ENCODE peak calls at places on chromosomes 4 and X, in seven cellular contexts. S is HepG2, X is SK-N-SH, U is GM12891, C is GM12878, V is K562, R is H1. J is an unnamed sample.

GRCh38 chrX:154727418-154728323 is 23.2 kb downstream of the GAB3 start:
- DNase-seq in S (no peak), X (no peak), U (no peak), C (no peak), V (no peak), R (no peak), J (no peak)

GRCh38 chr4:18935956-18936355 is 914.4 kb upstream of the LCORL start:
- DNase-seq in S (no peak), X (no peak), U (no peak), C (no peak), V (no peak), R (no peak), J (no peak)

GRCh38 chrX:149715468-149715867 is 3.6 kb downstream of the MAGEA11 start:
- DNase-seq in S (no peak), X (no peak), U (no peak), C (peak; percentile 13), V (no peak), R (no peak), J (no peak)

GRCh38 chr4:17680985-17681920 is 66.8 kb downstream of the MED28 start:
- DNase-seq in S (no peak), X (no peak), U (no peak), C (no peak), V (no peak), R (no peak), J (no peak)

GRCh38 chrX:102651242-102651967 is at the start of gene GPRASP1:
- DNase-seq in S (no peak), X (peak; percentile 72), U (peak; percentile 7), C (no peak), V (no peak), R (no peak), J (no peak)

GRCh38 chr4:89482248-89482647 is 174.6 kb upstream of the GPRIN3 start:
- DNase-seq in S (peak; percentile 35), X (peak; percentile 61), U (no peak), C (no peak), V (peak; percentile 12), R (no peak), J (no peak)

GRCh38 chrX:140292961-140293360 is 211.9 kb downstream of the SOX3 start:
- DNase-seq in S (no peak), X (no peak), U (no peak), C (no peak), V (no peak), R (no peak), J (no peak)

GRCh38 chr4:40845136-40845910 is 95.6 kb downstream of the NSUN7 start:
- DNase-seq in S (no peak), X (no peak), U (no peak), C (no peak), V (no peak), R (no peak), J (no peak)

GRCh38 chrX:24245201-24245600 is 68.7 kb downstream of the SUPT20HL2 start:
- DNase-seq in S (no peak), X (no peak), U (no peak), C (no peak), V (no peak), R (no peak), J (no peak)

GRCh38 chr4:60822986-60823385 is 377.1 kb upstream of the ADGRL3 start:
- DNase-seq in S (no peak), X (no peak), U (no peak), C (no peak), V (no peak), R (no peak), J (no peak)
- TF ChIP-seq TAF1 in S (no peak), X (no peak), U (no peak), C (no peak), V (no peak), R (no peak), J (no peak)

GRCh38 chr4:74316397-74316796 is 8.1 kb downstream of the EPGN start:
- DNase-seq in S (no peak), X (no peak), U (no peak), C (no peak), V (no peak), R (no peak), J (no peak)

GRCh38 chr4:74318270-74318669 is 10.0 kb downstream of the EPGN start:
- DNase-seq in S (no peak), X (no peak), U (no peak), C (no peak), V (no peak), R (no peak), J (no peak)

GRCh38 chr4:74314944-74315343 is 6.7 kb downstream of the EPGN start:
- DNase-seq in S (no peak), X (no peak), U (no peak), C (no peak), V (no peak), R (no peak), J (no peak)

GRCh38 chr4:74319506-74319905 is 11.2 kb downstream of the EPGN start:
- DNase-seq in S (no peak), X (no peak), U (no peak), C (no peak), V (no peak), R (no peak), J (no peak)

GRCh38 chr4:74317616-74318256 is 9.5 kb downstream of the EPGN start:
- DNase-seq in S (no peak), X (no peak), U (no peak), C (no peak), V (no peak), R (no peak), J (no peak)
- TF ChIP-seq TAF1 in S (no peak), X (no peak), U (no peak), C (no peak), V (no peak), R (no peak), J (no peak)

GRCh38 chr4:110515676-110516075 is 39.7 kb downstream of the ENPEP start:
- DNase-seq in S (no peak), X (no peak), U (no peak), C (no peak), V (no peak), R (no peak), J (no peak)

GRCh38 chr4:110514889-110515479 is 39.0 kb downstream of the ENPEP start:
- DNase-seq in S (peak; percentile 30), X (peak; percentile 16), U (no peak), C (no peak), V (peak; percentile 20), R (no peak), J (no peak)

GRCh38 chr4:110510955-110511544 is 35.1 kb downstream of the ENPEP start:
- DNase-seq in S (peak; percentile 39), X (peak; percentile 40), U (no peak), C (no peak), V (peak; percentile 54), R (no peak), J (no peak)

GRCh38 chr4:110510282-110510681 is 34.3 kb downstream of the ENPEP start:
- DNase-seq in S (no peak), X (no peak), U (no peak), C (no peak), V (no peak), R (no peak), J (no peak)

DNA sequence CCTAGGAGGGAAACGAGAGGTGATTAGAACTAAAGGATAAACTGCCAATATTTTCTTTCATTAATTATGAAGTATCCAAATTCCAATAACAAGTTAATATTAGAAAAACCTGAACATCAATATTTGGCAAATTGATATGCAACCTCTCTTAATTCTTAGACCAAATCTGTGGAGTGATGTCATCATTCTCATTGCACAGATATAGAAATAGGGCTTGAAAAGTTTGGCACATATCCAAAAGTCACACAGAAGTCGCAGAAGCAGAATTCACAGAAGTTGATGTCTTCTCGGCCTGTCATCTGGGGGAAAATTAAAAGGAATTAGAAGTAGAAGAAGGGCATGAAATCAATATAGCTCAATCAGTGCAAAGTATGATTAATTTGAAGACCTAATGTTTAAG is 36.9 kb downstream of the ENPEP start:
- DNase-seq in S (no peak), X (no peak), U (no peak), C (no peak), V (no peak), R (no peak), J (no peak)
- TF ChIP-seq TAF1 in S (no peak), X (no peak), U (no peak), C (no peak), V (no peak), R (no peak), J (no peak)

DNA sequence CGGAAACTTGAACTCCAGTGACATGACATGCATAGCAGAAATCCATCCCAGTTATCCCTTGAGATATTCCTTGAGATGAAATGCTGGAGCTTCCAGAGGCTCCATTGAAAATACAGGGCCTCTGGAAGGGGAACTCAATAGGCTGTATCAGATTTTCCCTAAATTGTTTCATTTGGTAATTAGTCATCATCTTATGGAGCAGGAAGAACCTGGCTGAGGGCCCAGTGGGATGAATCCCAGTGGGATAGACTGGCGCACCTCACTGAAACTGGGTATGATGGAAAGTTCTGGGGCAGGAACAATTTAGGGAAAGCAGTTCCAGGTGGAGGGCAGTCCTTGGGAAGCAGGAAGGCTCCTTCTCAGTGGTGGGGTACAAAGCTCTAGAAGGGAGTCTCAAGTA is 307.8 kb upstream of the DIPK2B start:
- DNase-seq in S (no peak), X (no peak), U (no peak), C (no peak), V (no peak), R (no peak), J (no peak)
- TF ChIP-seq TAF1 in S (no peak), X (no peak), U (no peak), C (no peak), V (no peak), R (no peak), J (no peak)